ENCODE peak calls at places on chromosomes 5 and 9, in four cellular contexts. X is K562, W is HepG2, M is GM12878. K is an unnamed sample.

GRCh38 chr5:65126192-65126591 is 355.5 kb downstream of the ADAMTS6 start:
- DNase-seq in M (no peak), W (no peak), X (no peak), K (no peak)

GRCh38 chr5:128062172-128062746 is 21.3 kb upstream of the SLC12A2 start:
- DNase-seq in X (no peak), M (no peak), W (no peak), K (no peak)

GRCh38 chr5:42984307-42984706 is 55.8 kb downstream of the ANXA2R start:
- DNase-seq in X (no peak), M (no peak), W (no peak), K (no peak)

GRCh38 chr9:35760651-35761050 is 6.6 kb upstream of the MSMP start:
- DNase-seq in W (no peak), X (no peak), M (no peak), K (no peak)

GRCh38 chr5:126914813-126915436 is 115.4 kb downstream of the MARCHF3 start:
- DNase-seq in X (no peak), W (no peak), M (no peak), K (no peak)

GRCh38 chr9:104232781-104233341 is 138.8 kb downstream of the SMC2 start:
- DNase-seq in W (no peak), M (no peak), X (no peak), K (no peak)

GRCh38 chr9:98280574-98280973 is 25.1 kb upstream of the TBC1D2 start:
- DNase-seq in X (no peak), W (no peak), M (no peak), K (no peak)

GRCh38 chr9:135478858-135479468 is 619 bp upstream of the PPP1R26 start:
- DNase-seq in X (peak), W (peak), M (no peak), K (peak)

GRCh38 chr9:129336601-129337286 is 158.7 kb upstream of the IER5L start:
- DNase-seq in X (peak), M (no peak), W (no peak), K (peak)

GRCh38 chr5:147857302-147858129 is 21.0 kb upstream of the SCGB3A2 start:
- DNase-seq in M (no peak), X (peak), W (peak), K (peak)

GRCh38 chr5:18141260-18141659 is 507.0 kb downstream of the TAF11L14 start:
- DNase-seq in M (no peak), W (no peak), X (no peak), K (no peak)

GRCh38 chr5:83387041-83387440 is 84.5 kb upstream of the VCAN start:
- DNase-seq in X (no peak), M (no peak), W (no peak), K (no peak)

GRCh38 chr9:12862596-12862995 is 87.8 kb downstream of the LURAP1L start:
- DNase-seq in W (no peak), M (no peak), X (no peak), K (no peak)

GRCh38 chr5:107542428-107542827 is 128.3 kb downstream of the EFNA5 start:
- DNase-seq in X (no peak), W (peak), M (peak), K (no peak)

GRCh38 chr9:105883847-105884246 is 189.5 kb downstream of the TMEM38B start:
- DNase-seq in W (no peak), M (peak), X (peak), K (no peak)

GRCh38 chr9:17491780-17492179 is 87.1 kb upstream of the SH3GL2 start:
- DNase-seq in M (no peak), W (no peak), X (no peak), K (no peak)

GRCh38 chr5:151405334-151405872 is 42.0 kb upstream of the SLC36A1 start:
- DNase-seq in X (peak), M (no peak), W (no peak), K (no peak)

GRCh38 chr5:15133456-15133965 is 261.9 kb upstream of the ANKH start:
- DNase-seq in W (no peak), M (no peak), X (no peak), K (no peak)

GRCh38 chr5:176639981-176640380 is 7.3 kb upstream of the TSPAN17 start:
- DNase-seq in M (no peak), X (no peak), W (no peak), K (no peak)

GRCh38 chr9:106284300-106284699 is 578.7 kb upstream of the ZNF462 start:
- DNase-seq in W (no peak), M (no peak), X (no peak), K (peak)

GRCh38 chr9:129580211-129580915 is 40.5 kb downstream of the C9orf50 start:
- DNase-seq in M (peak), W (peak), X (no peak), K (no peak)

GRCh38 chr5:139649082-139649991 is 1.2 kb downstream of the CXXC5 start:
- DNase-seq in W (no peak), X (peak), M (no peak), K (peak)

GRCh38 chr5:157855404-157855994 is 3.4 kb downstream of the CLINT1 start:
- DNase-seq in M (no peak), W (peak), X (peak), K (peak)

GRCh38 chr9:2119490-2120046 is 104.4 kb downstream of the SMARCA2 start:
- DNase-seq in W (no peak), X (no peak), M (no peak), K (no peak)

GRCh38 chr5:135013445-135013844 is 20.6 kb downstream of the PITX1 start:
- DNase-seq in W (no peak), X (no peak), M (no peak), K (no peak)

GRCh38 chr9:126375386-126375785 is 48.8 kb downstream of the MVB12B start:
- DNase-seq in M (no peak), X (no peak), W (peak), K (no peak)

GRCh38 chr9:126377521-126377920 is 50.9 kb downstream of the MVB12B start:
- DNase-seq in W (no peak), M (no peak), X (no peak), K (no peak)

GRCh38 chr9:126374366-126374781 is 47.7 kb downstream of the MVB12B start:
- DNase-seq in W (peak), X (no peak), M (no peak), K (no peak)

GRCh38 chr9:126376903-126377342 is 50.3 kb downstream of the MVB12B start:
- DNase-seq in M (no peak), X (no peak), W (peak), K (no peak)

DNA sequence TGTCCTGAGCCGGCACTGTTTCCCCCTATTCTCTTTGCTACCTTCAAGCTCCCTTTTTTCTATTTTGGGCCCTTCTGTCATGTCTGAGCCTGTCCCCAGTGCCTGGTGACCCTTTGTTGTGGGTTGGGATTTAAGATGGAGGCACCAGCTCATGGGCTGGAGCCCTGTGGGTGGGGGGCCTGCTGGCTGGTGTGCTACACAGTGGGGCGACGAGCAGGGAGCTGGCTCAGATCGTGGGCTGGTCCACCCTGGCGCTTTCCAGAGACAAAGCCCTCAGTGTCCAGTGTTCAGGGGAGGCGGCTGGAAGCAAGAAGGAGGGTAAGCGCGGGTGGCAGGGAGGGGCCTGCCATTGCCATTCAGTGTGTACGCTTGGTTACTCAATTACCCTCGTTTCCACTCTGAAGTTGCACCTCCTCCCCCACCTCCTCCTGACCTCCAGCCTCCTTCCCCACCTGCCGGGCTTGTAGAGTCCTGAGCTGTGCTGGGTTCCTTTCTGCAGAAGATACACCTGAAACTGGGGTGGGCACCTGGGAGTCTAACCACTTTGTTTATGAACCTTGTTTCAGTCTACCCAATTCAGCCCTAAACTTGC is 49.8 kb downstream of the MVB12B start:
- DNase-seq in X (no peak), M (no peak), W (peak), K (no peak)
- TF ChIP-seq CBFB in X (no peak), M (no peak), W (peak), K (no peak)

DNA sequence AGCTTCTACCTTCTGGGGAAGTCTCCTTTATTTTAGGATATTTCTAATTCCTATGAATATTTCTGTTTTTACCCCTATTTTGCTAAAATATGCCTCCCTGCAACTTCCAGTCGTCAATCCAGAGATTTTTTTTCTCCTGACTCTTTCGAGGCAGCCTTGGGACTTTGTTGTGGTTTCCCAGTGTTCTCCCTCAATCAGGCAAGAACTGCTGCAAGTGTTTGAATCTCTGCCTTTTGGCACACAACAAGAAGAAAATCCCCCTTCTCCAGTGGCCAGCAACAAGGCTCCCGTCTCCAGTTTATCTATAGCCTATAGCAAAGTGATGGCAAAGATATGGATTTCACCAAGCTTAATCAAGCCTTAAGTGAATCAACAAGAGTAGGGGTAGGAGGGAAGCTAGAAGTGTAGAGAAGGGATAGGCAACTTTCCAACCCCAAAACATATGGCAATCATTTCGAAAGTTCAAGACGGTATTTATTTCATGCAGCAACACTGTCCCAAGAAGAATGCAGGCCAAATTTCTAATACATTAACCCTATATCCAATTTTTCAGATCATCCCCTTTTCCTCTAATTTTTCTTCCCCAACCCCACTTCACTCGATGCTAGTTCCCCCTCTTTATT is 37.7 kb upstream of the PAPPA start:
- DNase-seq in X (no peak), W (no peak), M (no peak), K (no peak)
- TF ChIP-seq ATF2 in X (no peak), W (no peak), M (no peak), K (no peak)

GRCh38 chr9:128080218-128080617 is 12.2 kb downstream of the SLC25A25 start:
- DNase-seq in X (peak), W (no peak), M (no peak), K (no peak)

GRCh38 chr9:128077847-128078503 is 9.9 kb downstream of the SLC25A25 start:
- DNase-seq in W (no peak), X (peak), M (no peak), K (no peak)

GRCh38 chr9:128082173-128082572 is 14.1 kb downstream of the SLC25A25 start:
- DNase-seq in W (no peak), X (peak), M (no peak), K (no peak)

GRCh38 chr9:128078504-128079434 is 10.7 kb downstream of the SLC25A25 start:
- DNase-seq in M (no peak), W (no peak), X (peak), K (no peak)

DNA sequence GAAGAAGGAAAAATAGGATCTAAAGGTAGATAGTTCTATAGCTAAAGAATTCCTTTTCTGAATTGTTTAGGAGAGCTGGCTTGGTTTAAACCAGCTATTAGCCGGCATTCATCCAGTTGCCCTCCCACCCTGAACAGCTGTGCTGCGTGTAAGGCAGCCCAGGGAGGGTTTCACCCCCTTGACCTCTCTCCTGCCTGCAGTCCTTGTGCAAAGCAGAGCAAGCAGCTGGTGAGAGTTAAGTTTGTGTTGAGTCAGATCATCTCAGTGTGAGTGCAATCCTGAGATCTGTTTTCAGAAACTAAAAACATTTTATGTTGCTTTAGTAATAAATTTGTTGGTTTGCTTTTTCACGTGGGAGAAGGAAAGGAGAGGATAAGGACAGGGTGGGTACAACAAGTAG is 13.0 kb downstream of the SLC25A25 start:
- DNase-seq in W (no peak), X (peak), M (no peak), K (no peak)
- TF ChIP-seq CBFB in W (no peak), X (no peak), M (no peak), K (no peak)

DNA sequence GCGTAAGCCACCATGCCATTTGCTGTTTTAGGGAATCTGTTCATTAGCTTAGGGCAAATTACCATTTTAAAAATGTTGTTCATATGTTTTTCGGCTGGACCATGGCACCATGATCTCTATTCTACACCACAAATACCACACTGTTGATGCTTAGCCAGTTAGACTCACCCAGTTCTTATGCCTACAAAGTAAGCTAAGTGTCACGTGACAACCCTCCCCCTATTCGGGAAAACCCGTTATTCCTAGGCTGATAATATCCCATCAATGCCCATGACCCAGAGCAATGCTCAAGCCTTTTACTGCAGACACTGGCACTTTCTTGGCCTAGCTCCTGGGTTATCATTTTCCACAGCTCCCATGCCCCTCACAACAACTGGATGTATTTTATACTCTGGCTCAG is 280.3 kb upstream of the KLF9 start:
- DNase-seq in M (no peak), X (no peak), W (no peak), K (no peak)
- TF ChIP-seq ATF2 in M (no peak), X (no peak), W (no peak), K (no peak)

GRCh38 chr5:400282-401215 is 42.4 kb upstream of the EXOC3 start:
- DNase-seq in M (no peak), X (no peak), W (no peak), K (peak)
- TF ChIP-seq CBFB in M (no peak), X (no peak), W (no peak), K (no peak)

GRCh38 chr9:27369591-27369990 is 72.6 kb upstream of the EQTN start:
- DNase-seq in W (no peak), X (no peak), M (no peak), K (no peak)
- TF ChIP-seq ATF2 in W (no peak), X (no peak), M (no peak), K (no peak)

K was measured in WTC11.